ENCODE peak calls at places on chromosomes 4 and X, in six cellular contexts. F is colonic mucosa; U is CD8-positive, alpha-beta T cell; K is pancreas; E is ovary; V is ascending aorta. H is an unnamed sample.

GRCh38 chr4:150982557-150983233 is 32.4 kb downstream of the LRBA start:
- DNase-seq in F (no peak), U (no peak), K (no peak), E (no peak), V (no peak), H (no peak)

GRCh38 chr4:77734928-77735327 is 84.2 kb downstream of the CNOT6L start:
- DNase-seq in F (no peak), U (peak; percentile 5), K (no peak), E (no peak), V (no peak), H (no peak)

GRCh38 chr4:92304073-92304472 is 307 bp downstream of the GRID2 start:
- DNase-seq in F (no peak), U (no peak), K (no peak), E (no peak), V (no peak), H (no peak)

GRCh38 chrX:87896057-87896456 is 378.5 kb downstream of the KLHL4 start:
- DNase-seq in F (no peak), U (no peak), K (no peak), E (no peak), V (no peak), H (no peak)

GRCh38 chrX:108732630-108733321 is 3.6 kb downstream of the IRS4 start:
- DNase-seq in F (no peak), U (no peak), K (no peak), E (peak; percentile 46), V (no peak), H (no peak)

GRCh38 chrX:138928737-138929459 is 217.4 kb upstream of the FGF13 start:
- DNase-seq in F (no peak), U (no peak), K (no peak), E (no peak), V (no peak), H (no peak)

GRCh38 chr4:112266823-112267222 is 18.9 kb downstream of the TIFA start:
- DNase-seq in F (no peak), U (no peak), K (no peak), E (no peak), V (no peak), H (no peak)

GRCh38 chr4:3870567-3870962 is 104.4 kb downstream of the ADRA2C start:
- DNase-seq in F (no peak), U (no peak), K (no peak), E (peak; percentile 8), V (no peak), H (no peak)

GRCh38 chr4:158197194-158197593 is 13.1 kb upstream of the TMEM144 start:
- DNase-seq in F (no peak), U (no peak), K (no peak), E (no peak), V (no peak), H (no peak)

GRCh38 chrX:37361596-37361995 is 12.4 kb downstream of the PRRG1 start:
- DNase-seq in F (no peak), U (no peak), K (no peak), E (no peak), V (no peak), H (no peak)

GRCh38 chr4:186728631-186729271 is 5.1 kb upstream of the FAT1 start:
- DNase-seq in F (no peak), U (no peak), K (no peak), E (no peak), V (no peak), H (no peak)

GRCh38 chr4:55768291-55768690 is 51.3 kb upstream of the EXOC1L start:
- DNase-seq in F (no peak), U (no peak), K (no peak), E (no peak), V (peak; percentile 64), H (no peak)

GRCh38 chrX:68647156-68647957 is at the start of gene STARD8:
- DNase-seq in F (no peak), U (no peak), K (peak; percentile 72), E (peak; percentile 41), V (peak; percentile 72), H (no peak)
- TF ChIP-seq CTCF in F (no peak), U (no peak), K (no peak), E (no peak), V (no peak), H (no peak)

GRCh38 chr4:81724925-81725329 is 253.2 kb upstream of the RASGEF1B start:
- DNase-seq in F (peak; percentile 24), U (peak; percentile 1), K (no peak), E (no peak), V (peak; percentile 78), H (no peak)
- H3K27ac ChIP-seq in F (no peak overlapping the region), U (no peak overlapping the region), K (no peak overlapping the region), E (no peak overlapping the region), V (no peak overlapping the region), H (no peak overlapping the region)

DNA sequence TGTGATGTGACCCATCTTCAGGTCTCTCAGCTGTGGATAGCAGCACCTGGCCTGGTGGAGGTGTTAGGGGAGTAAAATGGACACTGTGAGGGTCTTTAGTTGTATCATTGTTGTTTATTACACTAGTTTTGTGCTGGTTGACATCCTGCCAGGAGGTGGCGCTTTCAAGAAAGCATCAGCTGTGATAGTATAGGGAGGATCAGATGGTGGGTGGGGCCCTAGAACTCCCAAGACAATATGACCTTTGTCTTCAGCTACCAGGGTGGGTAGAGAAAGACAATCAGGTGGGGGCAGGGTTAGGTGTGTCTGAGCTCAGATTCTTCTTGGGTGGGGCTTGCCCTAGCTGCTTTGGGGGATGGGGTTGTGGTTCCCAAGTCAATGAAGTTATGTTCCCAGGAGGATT is 162.8 kb downstream of the PPP1R2C start:
- DNase-seq in F (peak; percentile 73), U (no peak), K (no peak), E (no peak), V (no peak), H (no peak)
- TF ChIP-seq CTCF in F (no peak), U (no peak), K (no peak), E (no peak), V (no peak), H (no peak)

GRCh38 chr4:8473198-8473919 is 32.8 kb downstream of the TRMT44 start:
- DNase-seq in F (no peak), U (no peak), K (no peak), E (peak; percentile 87), V (peak; percentile 73), H (no peak)

GRCh38 chr4:8473920-8474590 is 33.5 kb downstream of the TRMT44 start:
- DNase-seq in F (no peak), U (no peak), K (no peak), E (peak; percentile 82), V (no peak), H (no peak)

GRCh38 chr4:8472689-8473197 is 32.2 kb downstream of the TRMT44 start:
- DNase-seq in F (no peak), U (no peak), K (no peak), E (peak; percentile 84), V (peak; percentile 73), H (no peak)

GRCh38 chr4:8475751-8476575 is 35.4 kb downstream of the TRMT44 start:
- DNase-seq in F (no peak), U (no peak), K (no peak), E (no peak), V (no peak), H (no peak)

GRCh38 chr4:8474856-8475255 is 34.3 kb downstream of the TRMT44 start:
- DNase-seq in F (no peak), U (no peak), K (no peak), E (peak; percentile 45), V (no peak), H (no peak)
- H3K27ac ChIP-seq in F (no peak overlapping the region), U (no peak overlapping the region), K (no peak overlapping the region), E (peak overlapping the region; percentile 93), V (no peak overlapping the region), H (no peak overlapping the region)

H was measured in prostate gland.